ENCODE peak calls at places on chromosomes 2 and 18, in six cellular contexts. D, A, U, C, S and V are unnamed samples.

GRCh38 chr2:43898134-43898957 is 59.6 kb downstream of the ABCG8 start:
- DNase-seq in A (no peak), C (no peak), D (peak), U (peak), S (peak), V (peak)

GRCh38 chr2:130341562-130342019 is 1.1 kb upstream of the IMP4 start:
- DNase-seq in D (peak), U (peak), C (no peak), S (no peak), A (no peak), V (no peak)

GRCh38 chr2:12694990-12695774 is 21.6 kb upstream of the TRIB2 start:
- DNase-seq in A (no peak), U (no peak), C (no peak), S (no peak), D (no peak), V (peak)

GRCh38 chr2:190722825-190723224 is 73.9 kb downstream of the NAB1 start:
- DNase-seq in U (no peak), A (no peak), C (no peak), S (no peak), D (no peak), V (no peak)

GRCh38 chr2:109736177-109736827 is 57.8 kb upstream of the RGPD5 start:
- DNase-seq in C (no peak), D (no peak), A (peak), U (peak), S (peak), V (peak)

GRCh38 chr2:198901894-198902293 is 555.8 kb downstream of the SATB2 start:
- DNase-seq in D (peak), C (no peak), A (no peak), U (no peak), S (no peak), V (peak)

GRCh38 chr2:138275881-138276280 is 225.7 kb upstream of the SPOPL start:
- DNase-seq in C (no peak), S (peak), A (no peak), U (peak), D (no peak), V (no peak)

GRCh38 chr2:172239944-172240590 is 137.4 kb upstream of the DLX2 start:
- DNase-seq in C (no peak), A (peak), S (no peak), U (no peak), D (peak), V (no peak)

GRCh38 chr2:28268386-28268785 is 124.3 kb upstream of the FOSL2 start:
- DNase-seq in S (no peak), C (no peak), D (no peak), A (no peak), U (no peak), V (no peak)

GRCh38 chr18:57137847-57138246 is 9.0 kb upstream of the BOD1L2 start:
- DNase-seq in A (no peak), S (no peak), C (no peak), U (no peak), D (no peak), V (no peak)

GRCh38 chr2:1649103-1649870 is 95.0 kb downstream of the PXDN start:
- DNase-seq in A (no peak), U (no peak), C (no peak), S (no peak), D (no peak), V (no peak)

GRCh38 chr2:182920631-182921056 is 54.2 kb upstream of the FRZB start:
- DNase-seq in C (no peak), D (no peak), S (no peak), A (no peak), U (no peak), V (no peak)

GRCh38 chr2:28449489-28450395 is 46.1 kb upstream of the PLB1 start:
- DNase-seq in S (no peak), A (peak), C (no peak), D (peak), U (no peak), V (peak)

GRCh38 chr2:24183369-24184069 is 8.7 kb downstream of the FAM228A start:
- DNase-seq in U (no peak), D (no peak), C (no peak), A (no peak), S (no peak), V (no peak)

GRCh38 chr18:78766651-78767533 is 212.7 kb upstream of the SALL3 start:
- DNase-seq in A (no peak), C (no peak), D (no peak), S (no peak), U (no peak), V (no peak)

GRCh38 chr2:137249463-137249862 is 484.1 kb downstream of the THSD7B start:
- DNase-seq in U (no peak), D (no peak), C (no peak), S (no peak), A (no peak), V (no peak)

GRCh38 chr2:8307779-8308178 is 374.1 kb upstream of the ID2 start:
- DNase-seq in S (no peak), C (no peak), A (no peak), U (no peak), D (no peak), V (no peak)

GRCh38 chr2:68913359-68913758 is 39.3 kb downstream of the GKN2 start:
- DNase-seq in U (no peak), A (no peak), C (no peak), D (no peak), S (no peak), V (no peak)

GRCh38 chr2:166494140-166494544 is at the start of gene SCN7A:
- DNase-seq in S (no peak), A (no peak), U (no peak), D (peak), C (no peak), V (no peak)

GRCh38 chr2:136871424-136871823 is 106.1 kb downstream of the THSD7B start:
- DNase-seq in A (no peak), D (no peak), C (no peak), S (no peak), U (no peak), V (no peak)

GRCh38 chr2:10982931-10983701 is 71.4 kb downstream of the KCNF1 start:
- DNase-seq in S (no peak), U (no peak), D (no peak), A (no peak), C (no peak), V (no peak)

GRCh38 chr2:158495175-158495574 is 38.4 kb downstream of the PKP4 start:
- DNase-seq in A (no peak), U (no peak), S (no peak), C (no peak), D (no peak), V (no peak)

GRCh38 chr2:238685713-238686112 is 162.2 kb upstream of the TWIST2 start:
- DNase-seq in A (no peak), U (no peak), C (no peak), D (no peak), S (no peak), V (no peak)

GRCh38 chr2:211985393-211985792 is 553.2 kb downstream of the ERBB4 start:
- DNase-seq in A (no peak), C (no peak), U (no peak), S (no peak), D (no peak), V (no peak)

GRCh38 chr18:44229693-44230108 is 451.0 kb upstream of the SETBP1 start:
- DNase-seq in A (peak), S (no peak), D (no peak), C (no peak), U (no peak), V (no peak)

GRCh38 chr2:219293736-219294201 is 14.6 kb downstream of the DNAJB2 start:
- DNase-seq in A (no peak), U (no peak), D (no peak), S (no peak), C (no peak), V (no peak)

GRCh38 chr2:73415906-73416305 is 30.3 kb downstream of the ALMS1 start:
- DNase-seq in D (no peak), A (no peak), U (no peak), C (no peak), S (no peak), V (no peak)

GRCh38 chr2:114812261-114812660 is 369.8 kb downstream of the DPP10 start:
- DNase-seq in U (no peak), D (no peak), A (no peak), C (no peak), S (no peak), V (no peak)

GRCh38 chr2:219104107-219105050 is 43.7 kb upstream of the IHH start:
- DNase-seq in A (peak), U (peak), S (peak), D (peak), C (no peak), V (peak)

GRCh38 chr2:134648547-134648946 is 70.3 kb downstream of the TMEM163 start:
- DNase-seq in C (no peak), U (no peak), S (no peak), A (peak), D (no peak), V (no peak)

GRCh38 chr2:165544897-165545296 is 75.4 kb downstream of the CSRNP3 start:
- DNase-seq in D (no peak), A (no peak), U (no peak), S (no peak), C (no peak), V (no peak)

GRCh38 chr18:61710082-61710620 is 182.7 kb downstream of the RNF152 start:
- DNase-seq in D (no peak), C (no peak), S (no peak), U (no peak), A (no peak), V (no peak)

GRCh38 chr2:127572841-127573240 is 37.4 kb downstream of the MYO7B start:
- DNase-seq in S (no peak), C (no peak), U (no peak), D (no peak), A (no peak), V (no peak)

GRCh38 chr2:234518986-234519642 is 22.2 kb upstream of the ARL4C start:
- DNase-seq in A (no peak), C (no peak), D (no peak), S (no peak), U (no peak), V (no peak)

GRCh38 chr2:235234711-235235110 is 259.1 kb upstream of the AGAP1 start:
- DNase-seq in A (no peak), S (no peak), C (no peak), U (no peak), D (no peak), V (no peak)

GRCh38 chr2:498493-499178 is 178.6 kb downstream of the TMEM18 start:
- DNase-seq in D (no peak), S (no peak), A (no peak), C (no peak), U (no peak), V (no peak)

GRCh38 chr2:28185881-28186280 is 206.8 kb upstream of the FOSL2 start:
- DNase-seq in D (no peak), C (no peak), A (no peak), S (no peak), U (no peak), V (no peak)

DNA sequence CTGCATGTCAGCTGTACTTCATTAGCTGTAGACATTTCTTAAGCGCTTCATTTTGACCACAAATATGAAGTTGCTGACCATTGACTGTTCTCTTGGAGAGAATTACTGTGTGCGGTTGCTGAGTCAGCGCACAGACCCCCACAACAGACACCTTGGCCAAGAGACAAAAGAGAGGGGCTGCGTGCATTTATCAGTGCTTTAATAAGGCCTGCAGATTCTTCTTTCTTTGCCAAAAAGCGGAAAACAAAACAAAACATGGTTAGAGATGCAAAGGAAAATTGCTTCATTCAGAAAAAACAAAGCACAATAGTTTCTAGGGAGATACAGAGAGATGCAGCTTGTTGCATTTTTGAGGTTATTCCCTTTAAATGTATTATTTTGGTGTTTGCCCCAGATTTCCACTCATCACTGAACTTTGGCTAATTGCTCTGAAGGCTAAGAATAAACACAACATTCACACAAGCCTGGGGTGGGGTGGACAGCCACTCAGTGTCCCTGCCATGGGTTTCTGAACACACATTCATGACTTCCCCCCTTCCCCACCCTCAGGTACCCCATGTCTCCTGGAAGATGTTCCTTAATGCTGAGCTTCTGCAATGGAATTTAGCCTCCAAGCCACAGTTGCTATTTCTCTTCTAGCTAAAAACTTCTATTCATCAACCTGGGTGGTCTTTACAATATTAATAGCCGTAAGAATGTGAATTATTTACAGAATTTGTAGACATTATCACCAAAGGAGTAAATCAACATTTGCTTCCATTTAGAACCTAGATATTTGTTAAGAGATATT is 174.9 kb downstream of the ACKR3 start:
- DNase-seq in S (no peak), A (no peak), U (no peak), C (no peak), D (no peak), V (peak)
- TF ChIP-seq MYC in S (no peak), A (no peak), U (no peak), C (no peak), D (no peak), V (no peak)

GRCh38 chr2:217834057-217834620 is 168.7 kb downstream of the TNS1 start:
- DNase-seq in U (no peak), D (no peak), C (no peak), S (no peak), A (no peak), V (peak)
- TF ChIP-seq MYC in U (no peak), D (no peak), C (no peak), S (no peak), A (no peak), V (no peak)

DNA sequence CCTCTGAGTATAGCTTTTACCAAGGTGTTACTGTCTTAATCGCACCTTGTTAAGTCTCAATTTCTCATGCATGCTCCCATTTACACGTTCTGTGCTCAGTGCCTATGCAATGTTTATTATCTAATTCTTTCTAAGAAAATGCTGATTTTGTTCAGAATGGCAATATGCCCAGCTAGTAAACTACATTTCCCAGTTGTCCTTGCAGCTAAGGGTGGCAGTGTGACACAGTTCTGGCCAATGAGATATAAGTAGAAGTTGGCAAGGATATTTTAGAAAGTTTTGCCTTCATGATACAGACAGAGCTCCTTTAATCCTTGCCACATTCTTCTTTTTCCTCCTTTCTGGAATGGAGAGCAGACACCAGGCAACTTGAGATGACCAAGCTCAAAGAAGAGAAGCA is 45.3 kb downstream of the POLE4 start:
- DNase-seq in C (no peak), D (no peak), S (no peak), U (no peak), A (no peak), V (no peak)
- TF ChIP-seq MYC in C (no peak), D (no peak), S (no peak), U (no peak), A (no peak), V (no peak)

GRCh38 chr2:145170787-145171186 is 650.9 kb upstream of the ZEB2 start:
- DNase-seq in C (no peak), A (no peak), U (no peak), D (no peak), S (no peak), V (no peak)
- TF ChIP-seq MYC in C (no peak), A (no peak), U (no peak), D (no peak), S (no peak), V (no peak)

DNA sequence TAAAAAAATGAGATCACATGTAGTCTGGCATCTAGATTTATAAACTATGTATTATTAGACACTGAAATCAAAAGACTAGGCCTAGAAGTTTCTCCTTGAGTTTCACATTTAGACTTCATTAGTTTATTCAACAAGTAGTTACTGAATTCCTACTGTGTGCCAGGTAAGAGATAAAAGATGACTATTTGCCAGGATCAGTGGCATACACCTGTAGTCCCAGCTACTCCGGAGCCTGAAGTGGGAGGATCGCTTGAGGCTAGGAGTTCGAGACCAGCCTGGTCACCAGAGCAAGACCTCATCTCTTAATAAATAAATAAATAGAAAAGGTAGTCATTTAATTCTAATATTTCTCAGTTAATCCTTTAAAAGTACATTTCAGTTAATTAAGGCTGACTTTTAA is 2.1 kb downstream of the FAM98A start:
- DNase-seq in D (no peak), A (no peak), U (no peak), C (no peak), S (no peak), V (no peak)
- TF ChIP-seq MYC in D (no peak), A (no peak), U (no peak), C (no peak), S (no peak), V (no peak)

DNA sequence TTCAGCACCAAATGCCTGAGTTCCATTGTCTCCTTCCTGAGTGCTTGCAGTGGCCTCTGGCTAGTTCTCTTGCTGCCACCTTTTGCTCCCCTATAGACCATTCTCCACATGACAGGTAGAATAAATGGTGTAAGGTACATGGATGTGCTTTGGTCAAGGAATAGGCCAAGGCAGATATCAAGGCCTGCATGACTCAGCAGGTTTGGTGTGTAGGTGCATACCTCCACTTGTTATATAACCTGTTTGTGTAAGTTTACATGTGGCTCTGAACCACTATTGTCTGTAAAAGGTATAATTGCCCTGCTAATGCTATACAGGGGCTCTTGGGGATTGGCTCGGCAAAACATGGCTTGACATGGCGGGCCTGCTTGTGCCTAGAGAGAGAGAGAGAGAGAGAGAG is 143.5 kb downstream of the KLHL14 start:
- DNase-seq in S (no peak), A (no peak), U (no peak), C (no peak), D (no peak), V (no peak)
- TF ChIP-seq MYC in S (no peak), A (no peak), U (no peak), C (no peak), D (no peak), V (no peak)

DNA sequence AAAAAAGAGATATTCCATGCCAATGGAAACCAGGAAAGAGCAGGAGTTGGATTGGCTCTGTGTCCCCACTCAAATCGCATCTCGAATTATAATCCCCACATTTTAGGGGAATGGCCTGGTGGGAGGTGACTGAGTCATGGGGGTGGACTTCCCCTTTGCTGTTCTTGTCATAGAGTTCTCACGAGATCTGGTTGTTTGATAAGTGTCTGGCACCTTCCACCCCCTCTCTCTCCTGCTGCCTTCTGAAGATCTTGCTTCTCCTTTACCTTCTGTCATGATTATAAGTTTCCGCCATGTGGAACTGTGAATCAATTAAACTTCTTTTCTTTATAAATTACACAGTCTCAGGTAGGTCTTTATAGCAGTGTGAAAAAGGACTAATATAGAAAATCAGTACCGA is 355.6 kb downstream of the NBAS start:
- DNase-seq in S (no peak), D (no peak), U (no peak), C (no peak), A (no peak), V (peak)
- TF ChIP-seq MYC in S (no peak), D (no peak), U (no peak), C (no peak), A (no peak), V (no peak)

GRCh38 chr18:8241731-8242130 is 367.5 kb upstream of the RAB12 start:
- DNase-seq in A (no peak), U (no peak), C (no peak), D (no peak), S (no peak), V (no peak)

GRCh38 chr18:8247700-8248099 is 361.5 kb upstream of the RAB12 start:
- DNase-seq in S (no peak), D (no peak), U (no peak), A (no peak), C (no peak), V (no peak)

GRCh38 chr18:8238507-8238906 is 370.7 kb upstream of the RAB12 start:
- DNase-seq in A (no peak), D (no peak), U (no peak), S (peak), C (no peak), V (peak)

GRCh38 chr18:8242306-8242705 is 366.9 kb upstream of the RAB12 start:
- DNase-seq in D (no peak), A (no peak), S (no peak), C (no peak), U (no peak), V (no peak)
- TF ChIP-seq MYC in D (no peak), A (no peak), S (no peak), C (no peak), U (no peak), V (no peak)